ENCODE peak calls at places on chromosome 13, in four cellular contexts. Y is HT1080, I is T1000, Z is SHP77. B is an unnamed sample.

GRCh38 chr13:80132741-80133601 is 208.0 kb downstream of the SPRY2 start:
- DNase-seq in Y (no peak), I (no peak), Z (no peak), B (no peak)

GRCh38 chr13:78826312-78826711 is 167.4 kb upstream of the OBI1 start:
- DNase-seq in Y (no peak), I (no peak), Z (no peak), B (no peak)

GRCh38 chr13:73984949-73985691 is 149.1 kb downstream of the KLF12 start:
- DNase-seq in Y (no peak), I (no peak), Z (peak; percentile 16), B (no peak)

GRCh38 chr13:28574617-28575142 is 79.8 kb upstream of the FLT1 start:
- DNase-seq in Y (peak; percentile 99), I (no peak), Z (no peak), B (peak; percentile 75)

GRCh38 chr13:79457948-79458347 is 23.0 kb upstream of the NDFIP2 start:
- DNase-seq in Y (peak; percentile 81), I (no peak), Z (no peak), B (peak; percentile 53)

GRCh38 chr13:43303040-43303729 is 279.8 kb downstream of the DNAJC15 start:
- DNase-seq in Y (peak; percentile 31), I (no peak), Z (no peak), B (peak; percentile 51)

GRCh38 chr13:98189841-98190505 is 12.9 kb upstream of the RNF113B start:
- DNase-seq in Y (no peak), I (no peak), Z (peak; percentile 7), B (no peak)

GRCh38 chr13:18946738-18947137 is 234.9 kb downstream of the TUBA3C start:
- DNase-seq in Y (no peak), I (no peak), Z (no peak), B (no peak)

GRCh38 chr13:24680258-24680920 is at the start of gene ATP12A:
- DNase-seq in Y (no peak), I (no peak), Z (no peak), B (no peak)

GRCh38 chr13:111387026-111387871 is 66.8 kb downstream of the TEX29 start:
- DNase-seq in Y (no peak), I (no peak), Z (peak; percentile 27), B (no peak)

GRCh38 chr13:22926176-22927007 is 254.4 kb upstream of the SGCG start:
- DNase-seq in Y (no peak), I (no peak), Z (no peak), B (peak; percentile 33)

GRCh38 chr13:29522044-29522685 is 73.3 kb downstream of the SLC7A1 start:
- DNase-seq in Y (no peak), I (peak; percentile 57), Z (no peak), B (no peak)

GRCh38 chr13:40664100-40665060 is 2.1 kb downstream of the FOXO1 start:
- DNase-seq in Y (peak; percentile 6), I (no peak), Z (no peak), B (peak; percentile 54)

B was measured in AG08396.